ENCODE peak calls at places on chromosome 19, in ten cellular contexts. P is CD4-positive, CD25-positive, alpha-beta regulatory T cell; O is HL-60; G is NT2/D1; U is MM.1S; I is fibroblast of pulmonary artery; V is left lung; H is neural progenitor cell; N is left ventricle myocardium inferior; S is retinal pigment epithelial cell. T is an unnamed sample.

GRCh38 chr19:1862424-1863307 is 713 bp downstream of the KLF16 start:
- DNase-seq in S (no peak), H (peak; percentile 77), U (peak; percentile 54), I (no peak), O (no peak), N (no peak), P (peak; percentile 58), V (peak; percentile 89), G (no peak), T (no peak)

GRCh38 chr19:55070755-55071502 is 4.7 kb upstream of the EPS8L1 start:
- DNase-seq in I (peak; percentile 45), H (no peak), P (no peak), V (peak; percentile 34), G (no peak), U (peak; percentile 92), S (no peak), O (no peak), N (no peak), T (no peak)

GRCh38 chr19:55095260-55096060 is 19.8 kb downstream of the EPS8L1 start:
- DNase-seq in P (no peak), O (no peak), H (peak; percentile 48), U (no peak), S (no peak), I (no peak), N (no peak), V (no peak), G (no peak), T (peak; percentile 55)

GRCh38 chr19:18839465-18840287 is 7.9 kb downstream of the UPF1 start:
- DNase-seq in P (no peak), G (no peak), N (no peak), V (peak; percentile 54), H (no peak), I (no peak), S (no peak), U (no peak), O (no peak), T (peak; percentile 64)

GRCh38 chr19:1220452-1221037 is 15.0 kb downstream of the STK11 start:
- DNase-seq in G (no peak), S (no peak), I (no peak), U (no peak), P (no peak), V (no peak), H (no peak), N (no peak), O (no peak), T (no peak)

GRCh38 chr19:7729831-7730285 is 2.1 kb downstream of the CLEC4G start:
- DNase-seq in U (no peak), O (no peak), V (no peak), S (no peak), P (no peak), H (no peak), N (no peak), I (no peak), G (no peak), T (no peak)

GRCh38 chr19:42547927-42548326 is 19.6 kb upstream of the CEACAM1 start:
- DNase-seq in P (no peak), H (no peak), S (no peak), V (no peak), N (no peak), I (no peak), U (no peak), G (no peak), O (no peak), T (no peak)

GRCh38 chr19:15294591-15294990 is 37.7 kb downstream of the BRD4 start:
- DNase-seq in P (no peak), S (no peak), O (no peak), H (no peak), I (peak; percentile 40), N (peak; percentile 66), V (no peak), U (no peak), G (no peak), T (peak; percentile 28)

GRCh38 chr19:38869160-38869835 is 8.8 kb downstream of the RINL start:
- DNase-seq in S (no peak), O (peak; percentile 59), I (no peak), G (no peak), H (no peak), P (peak; percentile 26), U (no peak), V (peak; percentile 81), N (no peak), T (no peak)

GRCh38 chr19:55537741-55538111 is 793 bp upstream of the SBK2 start:
- DNase-seq in O (no peak), H (peak; percentile 58), G (peak; percentile 50), U (no peak), S (no peak), V (no peak), N (no peak), I (no peak), P (no peak), T (no peak)

GRCh38 chr19:42281175-42282035 is 12.4 kb downstream of the CIC start:
- DNase-seq in I (peak; percentile 61), V (no peak), U (no peak), S (peak; percentile 66), G (no peak), N (peak; percentile 69), P (no peak), H (peak; percentile 58), O (peak; percentile 1), T (peak; percentile 72)

GRCh38 chr19:16139752-16140151 is 3.7 kb upstream of the HSH2D start:
- DNase-seq in G (no peak), S (no peak), N (no peak), V (no peak), O (peak; percentile 96), I (no peak), P (no peak), U (no peak), H (no peak), T (no peak)

GRCh38 chr19:54561840-54562239 is 11.8 kb upstream of the LILRA2 start:
- DNase-seq in N (no peak), U (no peak), H (no peak), I (no peak), G (no peak), P (no peak), S (no peak), V (no peak), O (no peak), T (peak; percentile 24)

GRCh38 chr19:47227347-47228167 is 3.4 kb downstream of the BBC3 start:
- DNase-seq in H (peak; percentile 97), P (peak; percentile 47), I (peak; percentile 98), G (peak; percentile 95), S (no peak), U (peak; percentile 70), N (peak; percentile 93), O (peak; percentile 88), V (peak; percentile 96), T (peak; percentile 91)

GRCh38 chr19:10478903-10479384 is 24.2 kb downstream of the KEAP1 start:
- DNase-seq in U (no peak), V (peak; percentile 89), N (peak; percentile 92), G (peak; percentile 92), O (peak; percentile 14), P (peak; percentile 80), S (no peak), H (peak; percentile 92), I (peak; percentile 90), T (peak; percentile 95)
- H3K4me3 ChIP-seq in U (no peak overlapping the region), V (peak overlapping the region; percentile 26), N (peak overlapping the region; percentile 72), G (no peak overlapping the region), O (no peak overlapping the region), P (peak overlapping the region; percentile 46), S (peak overlapping the region; percentile 8), H (no peak overlapping the region), I (peak overlapping the region; percentile 35), T (peak overlapping the region; percentile 22)

DNA sequence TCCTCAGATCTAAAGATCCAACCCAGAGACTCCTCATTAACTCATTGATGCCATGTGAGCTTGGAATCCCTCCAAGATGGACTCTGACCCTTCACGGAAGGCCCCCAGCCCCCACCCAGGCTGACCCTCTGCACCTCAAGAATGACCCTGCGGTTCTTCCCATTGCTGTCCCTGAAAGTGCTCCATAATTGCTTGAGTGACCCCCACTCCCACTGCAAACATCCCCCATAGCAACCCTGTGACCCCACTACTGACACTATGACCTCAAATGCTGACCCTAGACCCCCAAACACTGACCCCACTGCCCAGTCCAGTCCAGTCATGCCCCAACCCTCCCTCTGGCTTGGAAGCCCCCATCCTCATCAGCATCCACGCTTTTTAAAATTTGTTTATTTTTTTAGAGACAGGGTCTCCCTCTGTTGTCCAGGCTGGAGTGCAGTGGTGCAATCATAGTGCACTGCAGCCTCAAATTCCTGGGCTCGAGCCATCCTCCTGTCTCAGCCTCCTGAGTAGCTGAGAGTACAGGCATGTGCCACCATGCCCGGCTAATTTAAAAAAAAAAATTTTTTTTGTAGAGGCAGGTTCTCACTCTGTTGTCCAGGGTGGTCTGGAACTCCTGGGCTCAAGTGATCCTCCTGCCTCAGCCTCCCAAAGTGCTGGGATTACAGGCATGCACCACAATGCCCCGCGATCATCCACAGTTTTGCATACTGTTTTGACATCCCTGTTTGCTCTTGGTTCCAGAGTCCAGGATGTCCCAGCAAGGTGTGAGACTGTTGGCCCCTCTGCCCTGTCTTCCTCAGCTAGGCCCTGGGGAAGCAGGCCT is 855 bp downstream of the LYL1 start:
- DNase-seq in I (no peak), O (no peak), U (no peak), G (no peak), S (no peak), P (no peak), V (no peak), N (no peak), H (no peak), T (no peak)
- H3K4me3 ChIP-seq in I (peak overlapping the region; percentile 35), O (peak overlapping the region; percentile 96), U (peak overlapping the region; percentile 67), G (no peak overlapping the region), S (no peak overlapping the region), P (peak overlapping the region; percentile 67), V (peak overlapping the region; percentile 50), N (peak overlapping the region; percentile 70), H (no peak overlapping the region), T (peak overlapping the region; percentile 51)

DNA sequence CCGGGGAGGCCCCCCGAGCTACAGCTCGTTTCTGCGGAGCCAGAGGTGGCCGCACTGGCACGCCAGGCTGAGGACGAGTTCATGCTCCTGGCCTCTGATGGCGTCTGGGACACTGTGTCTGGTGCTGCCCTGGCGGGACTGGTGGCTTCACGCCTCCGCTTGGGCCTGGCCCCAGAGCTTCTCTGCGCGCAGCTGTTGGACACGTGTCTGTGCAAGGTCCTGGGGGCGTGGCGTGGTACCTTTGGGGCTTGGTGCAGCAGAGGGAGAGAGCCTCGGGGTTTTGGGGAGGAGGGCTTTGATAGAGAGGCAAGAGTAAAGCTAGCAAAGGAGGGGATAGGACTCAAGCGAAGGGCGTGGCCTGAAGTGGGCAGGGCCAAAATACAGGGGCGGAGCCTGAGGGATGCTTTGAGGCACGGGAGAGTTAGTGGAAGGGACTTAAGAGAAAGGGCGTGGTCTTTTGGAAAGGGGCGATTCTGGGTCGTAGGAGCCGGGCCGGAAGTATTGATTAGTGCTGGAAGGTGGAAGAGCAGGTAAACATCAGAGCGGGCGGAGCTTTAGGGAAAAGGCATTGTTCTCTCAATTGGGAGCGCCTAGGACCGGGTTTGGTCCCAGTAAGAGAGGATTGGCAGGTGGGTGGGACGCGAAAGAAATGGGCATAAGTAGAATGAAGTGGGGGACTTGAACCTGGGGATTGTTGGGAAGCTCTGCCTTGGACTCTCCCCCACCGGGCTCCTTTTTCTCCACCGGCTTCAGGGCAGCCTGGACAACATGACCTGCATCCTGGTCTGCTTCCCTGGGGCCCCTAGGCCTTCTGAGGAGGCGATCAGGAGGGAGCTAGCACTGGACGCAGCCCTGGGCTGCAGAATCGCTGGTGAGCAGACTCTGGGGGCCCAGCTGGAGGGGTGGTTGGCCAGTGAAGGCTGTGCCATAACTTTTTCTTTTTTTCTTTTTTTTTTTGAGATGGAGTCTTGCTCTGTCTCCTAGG is 1.2 kb downstream of the PPM1N start:
- DNase-seq in V (peak; percentile 91), N (no peak), I (no peak), G (peak; percentile 81), S (no peak), H (peak; percentile 86), U (no peak), P (peak; percentile 58), O (no peak), T (peak; percentile 58)
- H3K4me3 ChIP-seq in V (peak overlapping the region; percentile 28), N (peak overlapping the region; percentile 38), I (no peak overlapping the region), G (peak overlapping the region; percentile 54), S (peak overlapping the region; percentile 4), H (peak overlapping the region; percentile 37), U (no peak overlapping the region), P (no peak overlapping the region), O (no peak overlapping the region), T (peak overlapping the region; percentile 53)

GRCh38 chr19:4390862-4391693 is 9.3 kb downstream of the SH3GL1 start:
- DNase-seq in G (no peak), H (no peak), O (no peak), V (no peak), U (no peak), I (no peak), S (peak; percentile 86), P (no peak), N (no peak), T (no peak)
- H3K4me3 ChIP-seq in G (peak overlapping the region; percentile 15), H (peak overlapping the region; percentile 30), O (no peak overlapping the region), V (no peak overlapping the region), U (no peak overlapping the region), I (no peak overlapping the region), S (no peak overlapping the region), P (no peak overlapping the region), N (peak overlapping the region; percentile 41), T (no peak overlapping the region)